ENCODE peak calls at places on chromosomes 3 and 15, in eight cellular contexts. K is CD8-positive, alpha-beta T cell; H is ovary; Z is cardiac muscle cell; P is endodermal cell; W is astrocyte; I is colonic mucosa; J is uterus. Y is an unnamed sample.

GRCh38 chr3:185822221-185822956 is 2.5 kb downstream of the IGF2BP2 start:
- DNase-seq in K (no peak), H (no peak), Z (no peak), P (no peak), W (peak; percentile 67), I (no peak), J (no peak), Y (no peak)

GRCh38 chr3:47362704-47363103 is 18.1 kb upstream of the PTPN23 start:
- DNase-seq in K (peak; percentile 29), H (no peak), Z (no peak), P (peak; percentile 8), W (no peak), I (no peak), J (no peak), Y (no peak)

GRCh38 chr3:121592856-121593702 is at the start of gene FBXO40:
- DNase-seq in K (no peak), H (peak; percentile 20), Z (peak; percentile 72), P (peak; percentile 90), W (no peak), I (peak; percentile 17), J (no peak), Y (peak; percentile 24)

GRCh38 chr3:113271594-113272368 is 60.4 kb downstream of the BOC start:
- DNase-seq in K (no peak), H (no peak), Z (no peak), P (no peak), W (no peak), I (no peak), J (no peak), Y (no peak)

GRCh38 chr3:102441832-102442231 is 7.0 kb downstream of the ZPLD1 start:
- DNase-seq in K (no peak), H (no peak), Z (no peak), P (no peak), W (peak; percentile 3), I (no peak), J (no peak), Y (no peak)

GRCh38 chr3:128623762-128624176 is 26.8 kb downstream of the RPN1 start:
- DNase-seq in K (no peak), H (no peak), Z (no peak), P (no peak), W (peak; percentile 43), I (no peak), J (no peak), Y (no peak)

GRCh38 chr3:13850161-13850945 is 29.5 kb downstream of the WNT7A start:
- DNase-seq in K (no peak), H (no peak), Z (peak; percentile 23), P (peak; percentile 87), W (peak; percentile 12), I (no peak), J (no peak), Y (no peak)

GRCh38 chr3:39143051-39143885 is 10.1 kb downstream of the CSRNP1 start:
- DNase-seq in K (no peak), H (no peak), Z (no peak), P (peak; percentile 47), W (no peak), I (no peak), J (no peak), Y (no peak)

GRCh38 chr3:150275946-150276345 is 132.2 kb upstream of the TSC22D2 start:
- DNase-seq in K (no peak), H (no peak), Z (no peak), P (no peak), W (peak; percentile 42), I (no peak), J (no peak), Y (no peak)

GRCh38 chr3:141915016-141915415 is 38.6 kb downstream of the ATP1B3 start:
- DNase-seq in K (no peak), H (no peak), Z (no peak), P (no peak), W (peak; percentile 42), I (no peak), J (no peak), Y (no peak)

GRCh38 chr15:68528891-68529290 is 49.9 kb upstream of the CORO2B start:
- DNase-seq in K (no peak), H (no peak), Z (no peak), P (no peak), W (peak; percentile 88), I (no peak), J (no peak), Y (peak; percentile 81)

GRCh38 chr15:96974761-96975160 is 644.3 kb downstream of the NR2F2 start:
- DNase-seq in K (no peak), H (no peak), Z (no peak), P (no peak), W (peak; percentile 1), I (no peak), J (no peak), Y (no peak)

GRCh38 chr3:171260430-171260829 is 199.8 kb downstream of the TNIK start:
- DNase-seq in K (no peak), H (no peak), Z (no peak), P (no peak), W (no peak), I (no peak), J (no peak), Y (no peak)

GRCh38 chr3:78139166-78139565 is 1099.3 kb downstream of the ROBO2 start:
- DNase-seq in K (no peak), H (no peak), Z (no peak), P (no peak), W (peak; percentile 86), I (no peak), J (no peak), Y (no peak)

GRCh38 chr3:98980915-98981596 is 79.6 kb upstream of the DCBLD2 start:
- DNase-seq in K (no peak), H (no peak), Z (no peak), P (no peak), W (peak; percentile 98), I (no peak), J (no peak), Y (no peak)

GRCh38 chr3:196666001-196666867 is 26.7 kb downstream of the NRROS start:
- DNase-seq in K (no peak), H (no peak), Z (peak; percentile 23), P (peak; percentile 96), W (peak; percentile 66), I (no peak), J (no peak), Y (peak; percentile 10)

GRCh38 chr3:131075632-131076328 is 49.1 kb downstream of the NEK11 start:
- DNase-seq in K (no peak), H (no peak), Z (no peak), P (no peak), W (no peak), I (no peak), J (no peak), Y (no peak)

GRCh38 chr3:65939184-65939583 is 99.5 kb downstream of the MAGI1 start:
- DNase-seq in K (no peak), H (no peak), Z (no peak), P (no peak), W (no peak), I (no peak), J (no peak), Y (no peak)

GRCh38 chr3:65939841-65940246 is 98.9 kb downstream of the MAGI1 start:
- DNase-seq in K (no peak), H (no peak), Z (no peak), P (peak; percentile 36), W (no peak), I (no peak), J (no peak), Y (no peak)

GRCh38 chr3:65938676-65939075 is 100.0 kb downstream of the MAGI1 start:
- DNase-seq in K (no peak), H (no peak), Z (no peak), P (no peak), W (no peak), I (no peak), J (no peak), Y (no peak)

GRCh38 chr3:65936908-65937638 is 101.6 kb downstream of the MAGI1 start:
- DNase-seq in K (no peak), H (no peak), Z (no peak), P (peak; percentile 64), W (no peak), I (no peak), J (peak; percentile 26), Y (peak; percentile 28)

DNA sequence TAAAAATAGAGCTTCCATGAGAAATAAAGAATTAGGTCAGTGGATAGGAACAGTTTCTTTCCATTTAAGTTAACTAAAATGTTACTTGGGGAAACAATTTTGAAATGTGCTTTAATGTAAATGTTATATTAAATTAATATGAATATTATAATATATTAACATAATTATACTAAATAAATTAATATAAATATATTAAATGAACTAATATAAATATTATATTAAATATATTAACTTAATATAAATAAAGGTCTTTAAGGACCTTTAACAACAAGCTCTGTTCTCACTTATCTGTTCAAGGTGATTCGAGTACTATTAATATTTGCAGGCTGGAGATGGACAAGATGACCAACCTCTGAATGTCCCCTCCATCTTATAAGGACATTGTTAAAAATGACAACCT is 100.6 kb downstream of the MAGI1 start:
- DNase-seq in K (no peak), H (no peak), Z (no peak), P (no peak), W (no peak), I (no peak), J (no peak), Y (no peak)
- H3K27ac ChIP-seq in K (no peak overlapping the region), H (no peak overlapping the region), Z (no peak overlapping the region), P (no peak overlapping the region), W (no peak overlapping the region), I (no peak overlapping the region), J (no peak overlapping the region), Y (no peak overlapping the region)

GRCh38 chr3:124837065-124837464 is 50.1 kb downstream of the ITGB5 start:
- DNase-seq in K (no peak), H (no peak), Z (no peak), P (no peak), W (no peak), I (peak; percentile 73), J (no peak), Y (no peak)
- H3K4me3 ChIP-seq in K (no peak overlapping the region), H (no peak overlapping the region), Z (no peak overlapping the region), P (peak overlapping the region; percentile 44), W (no peak overlapping the region), I (no peak overlapping the region), J (no peak overlapping the region), Y (no peak overlapping the region)

GRCh38 chr15:100560323-100560722 is 31.6 kb upstream of the CERS3 start:
- DNase-seq in K (no peak), H (no peak), Z (no peak), P (no peak), W (no peak), I (no peak), J (no peak), Y (no peak)
- H3K4me1 ChIP-seq in K (no peaks in the 10 kb centered on the region), H (no peaks in the 10 kb centered on the region), Z (no peaks in the 10 kb centered on the region), P (no peaks in the 10 kb centered on the region), W (no peaks in the 10 kb centered on the region), I (no peaks in the 10 kb centered on the region), J (no peaks in the 10 kb centered on the region), Y (no peaks in the 10 kb centered on the region)

GRCh38 chr3:183468424-183468823 is 40.0 kb upstream of the MCF2L2 start:
- DNase-seq in K (no peak), H (no peak), Z (no peak), P (no peak), W (no peak), I (no peak), J (no peak), Y (no peak)
- H3K27ac ChIP-seq in K (no peak overlapping the region), H (no peak overlapping the region), Z (no peak overlapping the region), P (no peak overlapping the region), W (no peak overlapping the region), I (no peak overlapping the region), J (no peak overlapping the region), Y (no peak overlapping the region)

GRCh38 chr3:138300657-138301056 is 29.0 kb downstream of the NME9 start:
- DNase-seq in K (no peak), H (no peak), Z (no peak), P (no peak), W (no peak), I (no peak), J (no peak), Y (no peak)
- H3K4me3 ChIP-seq in K (no peak overlapping the region), H (no peak overlapping the region), Z (no peak overlapping the region), P (no peak overlapping the region), W (no peak overlapping the region), I (no peak overlapping the region), J (no peak overlapping the region), Y (no peak overlapping the region)

Y was measured in small intestine.